ENCODE peak calls at places on chromosomes 4 and X, in eight cellular contexts. V, S, H, A, M, R, P and U are unnamed samples.

GRCh38 chr4:36712013-36712412 is 430.6 kb downstream of the DTHD1 start:
- DNase-seq in V (no peak), S (no peak), H (no peak), A (no peak), M (no peak), R (no peak), P (no peak), U (no peak)

GRCh38 chr4:40185830-40186664 is 10.8 kb upstream of the RHOH start:
- DNase-seq in V (no peak), S (no peak), H (no peak), A (no peak), M (no peak), R (no peak), P (no peak), U (no peak)

GRCh38 chr4:28686618-28687017 is 1826.0 kb downstream of the STIM2 start:
- DNase-seq in V (no peak), S (peak), H (peak), A (no peak), M (no peak), R (peak), P (peak), U (no peak)

GRCh38 chrX:68832101-68832416 is 3.2 kb downstream of the EFNB1 start:
- DNase-seq in V (peak), S (no peak), H (peak), A (no peak), M (peak), R (peak), P (peak), U (no peak)

GRCh38 chr4:36944227-36944626 is 300.3 kb upstream of the NWD2 start:
- DNase-seq in V (no peak), S (no peak), H (no peak), A (no peak), M (no peak), R (no peak), P (no peak), U (no peak)

GRCh38 chr4:140020457-140021361 is 133.3 kb downstream of the MAML3 start:
- DNase-seq in V (no peak), S (no peak), H (no peak), A (no peak), M (no peak), R (no peak), P (no peak), U (no peak)

GRCh38 chrX:129572422-129572821 is 32.4 kb downstream of the OCRL start:
- DNase-seq in V (no peak), S (no peak), H (no peak), A (no peak), M (no peak), R (no peak), P (no peak), U (no peak)

GRCh38 chr4:56870927-56871326 is 36.8 kb upstream of the REST start:
- DNase-seq in V (no peak), S (no peak), H (no peak), A (no peak), M (no peak), R (no peak), P (no peak), U (no peak)

GRCh38 chr4:22720091-22720490 is 27.4 kb downstream of the GBA3 start:
- DNase-seq in V (no peak), S (no peak), H (no peak), A (no peak), M (no peak), R (no peak), P (no peak), U (no peak)

GRCh38 chr4:85153221-85153620 is 186.7 kb upstream of the WDFY3 start:
- DNase-seq in V (no peak), S (no peak), H (no peak), A (no peak), M (no peak), R (no peak), P (no peak), U (no peak)

GRCh38 chrX:27350476-27350875 is 112.7 kb downstream of the PPP4R3C start:
- DNase-seq in V (no peak), S (no peak), H (no peak), A (no peak), M (no peak), R (no peak), P (no peak), U (no peak)

GRCh38 chr4:111064342-111064993 is 441.6 kb upstream of the PITX2 start:
- DNase-seq in V (no peak), S (peak), H (no peak), A (no peak), M (no peak), R (no peak), P (no peak), U (no peak)

GRCh38 chrX:7214251-7214650 is 66.3 kb upstream of the PUDP start:
- DNase-seq in V (no peak), S (no peak), H (no peak), A (no peak), M (no peak), R (no peak), P (no peak), U (no peak)

GRCh38 chr4:77821775-77822174 is 2.6 kb upstream of the CNOT6L start:
- DNase-seq in V (no peak), S (no peak), H (no peak), A (peak), M (no peak), R (no peak), P (no peak), U (no peak)

GRCh38 chr4:25157071-25157470 is 3.2 kb downstream of the SEPSECS start:
- DNase-seq in V (no peak), S (no peak), H (no peak), A (no peak), M (no peak), R (no peak), P (no peak), U (no peak)

DNA sequence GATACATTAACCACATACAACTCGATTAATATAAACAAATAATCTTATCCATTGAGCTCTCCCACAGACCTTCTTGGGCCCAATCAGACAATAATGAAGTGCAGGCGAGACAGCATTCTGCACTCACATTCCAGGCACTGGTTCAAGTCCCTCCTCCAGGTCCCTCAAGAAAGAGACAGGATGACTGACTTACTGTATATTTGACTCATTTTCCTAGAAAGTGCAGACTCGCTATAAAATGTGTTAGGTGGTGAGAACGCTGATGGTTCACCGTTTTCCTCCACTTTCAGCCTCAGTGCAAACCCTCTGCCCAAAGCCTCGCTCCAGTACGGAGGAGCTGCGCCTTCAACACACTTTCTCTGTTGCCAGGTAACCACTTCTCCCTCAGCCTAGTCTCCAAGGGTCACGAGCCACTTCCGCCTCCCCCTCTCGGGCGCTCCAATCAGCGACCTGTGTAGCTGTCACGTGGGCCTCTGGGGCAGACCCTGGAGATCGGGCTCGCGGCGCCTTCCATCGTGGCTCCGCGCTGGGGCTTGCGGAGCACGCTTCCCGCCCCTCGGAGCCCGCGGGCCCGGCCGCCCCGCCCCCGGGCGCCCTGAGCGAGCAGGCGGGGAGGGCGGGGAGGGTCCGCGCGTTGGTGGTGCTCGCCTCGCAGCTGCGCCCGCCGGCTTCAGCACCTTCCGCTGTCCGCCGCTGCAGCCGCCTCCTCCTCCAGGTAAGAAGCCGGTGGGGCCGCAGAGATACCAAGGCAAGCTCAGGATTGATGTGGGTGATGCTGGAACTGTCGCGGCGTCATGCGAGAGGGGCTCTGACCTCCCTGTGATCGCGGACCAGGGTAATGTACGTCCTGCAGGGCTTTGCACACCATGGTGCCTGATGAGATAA is at the start of gene WDR17:
- DNase-seq in V (peak), S (peak), H (peak), A (peak), M (peak), R (peak), P (peak), U (peak)
- H3K27ac ChIP-seq in V (no peak), S (peak), H (no peak), A (no peak), M (no peak), R (no peak), P (peak), U (peak)

GRCh38 chrX:126723881-126724280 is 95.6 kb upstream of the PRR32 start:
- DNase-seq in V (no peak), S (no peak), H (no peak), A (no peak), M (no peak), R (no peak), P (no peak), U (no peak)
- H3K27ac ChIP-seq in V (no peak), S (no peak), H (no peak), A (no peak), M (no peak), R (no peak), P (no peak), U (no peak)

GRCh38 chr4:89894654-89895652 is at the start of gene MMRN1:
- DNase-seq in V (no peak), S (no peak), H (no peak), A (no peak), M (no peak), R (no peak), P (no peak), U (no peak)

DNA sequence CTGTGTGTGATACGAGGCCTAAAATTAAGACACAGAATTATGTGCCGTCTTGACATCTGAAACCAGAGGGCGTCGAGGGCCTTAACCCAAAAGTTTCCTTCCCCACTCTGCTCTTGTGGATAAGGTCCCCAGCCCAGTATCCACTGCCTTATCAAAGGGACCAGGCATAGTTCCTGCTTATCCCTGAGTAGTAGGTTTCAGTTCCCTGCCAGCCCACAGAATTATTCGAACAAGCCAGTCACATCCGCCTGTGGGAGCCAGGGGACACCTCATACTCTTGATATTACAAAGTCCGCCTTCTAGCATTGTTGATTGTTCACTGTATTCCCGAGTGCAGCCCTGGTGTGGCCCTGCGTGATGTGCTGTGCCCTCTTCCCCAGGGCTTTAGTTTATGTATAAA is 5.4 kb upstream of the MMRN1 start:
- DNase-seq in V (no peak), S (no peak), H (no peak), A (no peak), M (no peak), R (peak), P (no peak), U (no peak)
- H3K27ac ChIP-seq in V (no peak), S (no peak), H (no peak), A (no peak), M (no peak), R (peak), P (no peak), U (no peak)

GRCh38 chr4:4391866-4392265 is 5.0 kb downstream of the NSG1 start:
- DNase-seq in V (no peak), S (no peak), H (no peak), A (no peak), M (no peak), R (no peak), P (no peak), U (no peak)

GRCh38 chr4:4394644-4395043 is 7.7 kb downstream of the NSG1 start:
- DNase-seq in V (no peak), S (no peak), H (no peak), A (no peak), M (no peak), R (no peak), P (no peak), U (no peak)

GRCh38 chr4:4390046-4390445 is 3.1 kb downstream of the NSG1 start:
- DNase-seq in V (no peak), S (no peak), H (no peak), A (no peak), M (no peak), R (no peak), P (no peak), U (no peak)

GRCh38 chr4:4390521-4391240 is 3.8 kb downstream of the NSG1 start:
- DNase-seq in V (no peak), S (no peak), H (no peak), A (no peak), M (no peak), R (no peak), P (no peak), U (no peak)

DNA sequence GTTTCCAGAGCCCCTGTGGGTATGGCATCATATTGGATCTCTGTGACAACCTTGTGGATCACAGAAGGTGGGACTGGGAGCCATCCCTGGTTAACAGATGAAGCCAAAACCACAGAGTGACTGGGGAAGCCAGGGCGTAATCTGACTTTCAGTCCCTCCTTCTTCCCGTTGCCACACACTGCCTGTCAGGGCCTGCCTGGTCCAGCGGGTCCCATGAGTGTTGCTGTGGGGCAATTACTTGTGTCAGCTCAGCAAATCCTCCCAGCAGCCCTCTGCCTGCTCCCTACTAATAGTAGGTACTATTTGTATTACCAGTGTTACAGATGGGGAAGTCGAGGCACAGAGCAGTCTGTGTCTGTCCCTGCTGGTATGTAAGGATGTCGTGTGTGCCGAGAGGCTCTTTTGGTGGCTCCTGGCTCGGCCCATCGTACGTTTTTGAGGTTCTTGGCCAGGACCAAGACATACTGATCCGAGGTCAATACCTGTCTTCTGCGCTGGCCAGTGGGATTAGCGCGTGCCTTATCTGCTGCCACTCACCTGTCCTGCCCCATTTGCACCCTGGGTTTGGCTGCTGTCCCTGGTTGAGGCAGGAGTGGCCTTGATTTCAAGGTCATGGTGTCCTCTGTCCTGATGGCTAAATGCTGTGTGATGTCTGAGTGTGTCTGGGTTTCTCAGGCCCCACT is 5.7 kb downstream of the NSG1 start:
- DNase-seq in V (no peak), S (no peak), H (no peak), A (no peak), M (no peak), R (no peak), P (no peak), U (no peak)
- H3K27ac ChIP-seq in V (no peak), S (no peak), H (no peak), A (no peak), M (no peak), R (no peak), P (no peak), U (no peak)

DNA sequence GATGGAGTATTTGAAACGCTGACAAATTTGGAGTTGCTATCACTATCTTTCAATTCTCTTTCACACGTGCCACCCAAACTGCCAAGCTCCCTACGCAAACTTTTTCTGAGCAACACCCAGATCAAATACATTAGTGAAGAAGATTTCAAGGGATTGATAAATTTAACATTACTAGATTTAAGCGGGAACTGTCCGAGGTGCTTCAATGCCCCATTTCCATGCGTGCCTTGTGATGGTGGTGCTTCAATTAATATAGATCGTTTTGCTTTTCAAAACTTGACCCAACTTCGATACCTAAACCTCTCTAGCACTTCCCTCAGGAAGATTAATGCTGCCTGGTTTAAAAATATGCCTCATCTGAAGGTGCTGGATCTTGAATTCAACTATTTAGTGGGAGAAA is 13.2 kb downstream of the TLR8 start:
- DNase-seq in V (no peak), S (no peak), H (no peak), A (no peak), M (no peak), R (no peak), P (no peak), U (no peak)
- H3K27ac ChIP-seq in V (no peak), S (no peak), H (no peak), A (no peak), M (no peak), R (no peak), P (no peak), U (no peak)

DNA sequence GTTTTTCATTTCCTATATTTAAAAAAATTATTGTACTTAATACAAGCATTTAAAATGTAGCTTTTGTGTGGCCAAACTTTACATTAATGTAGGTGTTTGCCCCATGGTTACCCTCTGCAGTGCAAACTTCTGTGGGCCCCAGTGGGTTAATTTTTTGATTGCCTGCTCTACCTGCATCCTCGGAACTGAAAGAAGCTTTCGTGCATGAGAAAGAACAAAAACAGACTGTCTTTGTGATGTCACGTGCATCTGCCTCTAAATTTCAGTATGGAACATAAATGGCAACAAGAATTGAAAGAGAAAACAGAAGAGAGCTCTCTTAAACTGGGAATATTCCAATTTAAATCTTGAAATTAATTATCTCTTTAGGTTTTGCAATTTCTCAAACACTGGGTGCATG is 182.4 kb upstream of the LCORL start:
- DNase-seq in V (no peak), S (no peak), H (no peak), A (no peak), M (no peak), R (no peak), P (no peak), U (no peak)
- H3K27ac ChIP-seq in V (no peak), S (no peak), H (no peak), A (no peak), M (no peak), R (no peak), P (no peak), U (no peak)

DNA sequence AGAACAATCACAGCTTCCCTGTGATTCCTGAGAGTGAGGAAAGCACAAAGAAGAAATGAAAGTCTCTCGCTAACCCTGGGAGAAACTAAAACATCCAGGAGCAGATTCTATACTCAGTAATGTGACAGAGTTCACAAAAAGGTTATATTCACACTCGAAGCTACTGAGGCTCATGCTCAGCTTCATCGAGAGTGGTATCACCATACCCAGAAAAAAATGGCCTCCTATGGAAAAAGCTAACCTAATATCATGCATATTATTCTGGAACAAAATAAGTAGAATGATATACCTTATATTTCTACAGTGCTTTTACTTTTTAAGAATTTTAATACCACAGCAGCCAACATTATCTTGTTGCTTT is 13.5 kb upstream of the CDKN2AIP start:
- DNase-seq in V (no peak), S (no peak), H (no peak), A (no peak), M (no peak), R (no peak), P (no peak), U (no peak)
- H3K27ac ChIP-seq in V (no peak), S (peak), H (peak), A (no peak), M (no peak), R (peak), P (peak), U (no peak)

GRCh38 chrX:13121020-13121419 is 76.6 kb upstream of the FAM9C start:
- DNase-seq in V (no peak), S (no peak), H (no peak), A (no peak), M (no peak), R (no peak), P (no peak), U (no peak)

GRCh38 chrX:13115457-13115856 is 71.0 kb upstream of the FAM9C start:
- DNase-seq in V (no peak), S (no peak), H (no peak), A (no peak), M (no peak), R (peak), P (peak), U (no peak)

GRCh38 chrX:13123247-13123856 is 78.9 kb upstream of the FAM9C start:
- DNase-seq in V (no peak), S (no peak), H (no peak), A (no peak), M (no peak), R (no peak), P (no peak), U (no peak)

GRCh38 chrX:13120017-13120416 is 75.6 kb upstream of the FAM9C start:
- DNase-seq in V (peak), S (no peak), H (peak), A (no peak), M (no peak), R (peak), P (peak), U (no peak)

DNA sequence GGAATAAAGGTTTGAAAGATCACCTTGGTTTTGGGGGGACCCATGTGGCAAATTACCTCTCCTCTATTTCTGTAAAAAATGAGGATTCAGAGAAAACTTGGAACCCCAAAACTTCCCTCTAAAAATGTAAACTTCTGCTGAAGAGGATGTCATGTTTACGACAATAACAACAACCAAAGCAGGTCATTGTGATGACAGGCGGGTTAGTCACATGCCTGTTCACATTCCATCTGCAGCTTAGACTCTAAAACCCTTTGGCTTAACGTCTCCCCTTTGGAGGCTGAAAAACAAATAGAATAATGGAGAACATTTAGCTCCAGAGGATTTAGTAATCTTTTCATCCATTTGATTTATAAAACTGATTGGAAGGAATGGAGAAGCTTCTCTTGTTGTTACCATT is 75.0 kb upstream of the FAM9C start:
- DNase-seq in V (no peak), S (no peak), H (no peak), A (no peak), M (no peak), R (no peak), P (no peak), U (no peak)
- H3K27ac ChIP-seq in V (peak), S (no peak), H (peak), A (no peak), M (peak), R (no peak), P (peak), U (no peak)